ENCODE peak calls at places on chromosome 22, in six cellular contexts. W, U, F, L, A and O are unnamed samples.

GRCh38 chr22:44869196-44869595 is 116.8 kb downstream of the ARHGAP8 start:
- DNase-seq in W (no peak), U (no peak), F (no peak), L (no peak), A (no peak), O (no peak)

GRCh38 chr22:37220543-37220968 is 8.3 kb upstream of the SSTR3 start:
- DNase-seq in W (no peak), U (no peak), F (no peak), L (no peak), A (no peak), O (no peak)

GRCh38 chr22:27075028-27075678 is 417.8 kb downstream of the MIAT start:
- DNase-seq in W (no peak), U (no peak), F (no peak), L (no peak), A (no peak), O (no peak)

GRCh38 chr22:42937164-42937854 is 77.6 kb downstream of the PACSIN2 start:
- DNase-seq in W (peak), U (peak), F (peak), L (peak), A (no peak), O (peak)

GRCh38 chr22:45207533-45207932 is 33.2 kb downstream of the KIAA0930 start:
- DNase-seq in W (no peak), U (no peak), F (no peak), L (no peak), A (no peak), O (no peak)

GRCh38 chr22:37045958-37046357 is 5.6 kb upstream of the KCTD17 start:
- DNase-seq in W (no peak), U (no peak), F (peak), L (no peak), A (no peak), O (no peak)

GRCh38 chr22:41576877-41577276 is 12.8 kb downstream of the PMM1 start:
- DNase-seq in W (peak), U (peak), F (peak), L (peak), A (no peak), O (peak)

GRCh38 chr22:35480627-35481565 is 59.7 kb upstream of the RASD2 start:
- DNase-seq in W (no peak), U (no peak), F (peak), L (peak), A (no peak), O (no peak)

GRCh38 chr22:47196881-47197701 is 434.6 kb downstream of the TBC1D22A start:
- DNase-seq in W (no peak), U (no peak), F (no peak), L (peak), A (peak), O (no peak)

GRCh38 chr22:36029406-36029755 is 757 bp upstream of the RBFOX2 start:
- DNase-seq in W (no peak), U (no peak), F (no peak), L (no peak), A (no peak), O (no peak)

GRCh38 chr22:46012881-46013281 is 35.9 kb upstream of the WNT7B start:
- DNase-seq in W (peak), U (no peak), F (no peak), L (peak), A (no peak), O (peak)

GRCh38 chr22:35349368-35349703 is 31.6 kb upstream of the HMOX1 start:
- DNase-seq in W (peak), U (no peak), F (no peak), L (no peak), A (no peak), O (no peak)

GRCh38 chr22:21443057-21443734 is 24.0 kb upstream of the TMEM191C start:
- DNase-seq in W (no peak), U (no peak), F (no peak), L (peak), A (peak), O (peak)

GRCh38 chr22:42621505-42622002 is 6.9 kb upstream of the POLDIP3 start:
- DNase-seq in W (peak), U (peak), F (peak), L (peak), A (no peak), O (peak)

GRCh38 chr22:19717691-19718254 is 3.5 kb downstream of the SEPTIN5 start:
- DNase-seq in W (peak), U (no peak), F (peak), L (peak), A (peak), O (peak)

GRCh38 chr22:46730568-46731245 is 7.3 kb downstream of the CERK start:
- DNase-seq in W (no peak), U (no peak), F (peak), L (no peak), A (no peak), O (no peak)

GRCh38 chr22:49168219-49168813 is 659.4 kb downstream of the BRD1 start:
- DNase-seq in W (no peak), U (no peak), F (no peak), L (no peak), A (no peak), O (no peak)
- H3K4me3 ChIP-seq in W (no peak), U (no peak), F (no peak), L (no peak), A (no peak), O (no peak)

GRCh38 chr22:23219787-23220484 is 39.6 kb downstream of the BCR start:
- DNase-seq in W (peak), U (no peak), F (peak), L (peak), A (no peak), O (no peak)
- H3K27ac ChIP-seq in W (no peak), U (no peak), F (no peak), L (peak), A (no peak), O (no peak)

GRCh38 chr22:39517470-39517869 is 2.9 kb upstream of the ATF4 start:
- DNase-seq in W (no peak), U (no peak), F (no peak), L (no peak), A (no peak), O (no peak)

GRCh38 chr22:39520054-39520873 is at the start of gene ATF4:
- DNase-seq in W (peak), U (peak), F (peak), L (peak), A (peak), O (peak)

GRCh38 chr22:39518996-39519680 is 1.2 kb upstream of the ATF4 start:
- DNase-seq in W (no peak), U (no peak), F (no peak), L (no peak), A (no peak), O (no peak)

GRCh38 chr22:39519681-39520053 is 695 bp upstream of the ATF4 start:
- DNase-seq in W (peak), U (no peak), F (peak), L (peak), A (peak), O (peak)

GRCh38 chr22:39518124-39518786 is 2.1 kb upstream of the ATF4 start:
- DNase-seq in W (no peak), U (no peak), F (peak), L (no peak), A (no peak), O (no peak)
- H3K4me3 ChIP-seq in W (no peak), U (peak), F (no peak), L (no peak), A (no peak), O (no peak)

GRCh38 chr22:28429711-28430110 is 249.9 kb downstream of the TTC28 start:
- DNase-seq in W (no peak), U (no peak), F (no peak), L (no peak), A (no peak), O (no peak)
- H3K27ac ChIP-seq in W (no peak), U (no peak), F (no peak), L (no peak), A (no peak), O (no peak)

GRCh38 chr22:30541979-30542810 is 4.3 kb downstream of the SEC14L6 start:
- DNase-seq in W (peak), U (no peak), F (peak), L (no peak), A (no peak), O (no peak)

GRCh38 chr22:30547188-30547587 is 647 bp upstream of the SEC14L6 start:
- DNase-seq in W (no peak), U (no peak), F (no peak), L (no peak), A (no peak), O (no peak)

GRCh38 chr22:30539368-30539767 is 7.2 kb downstream of the SEC14L6 start:
- DNase-seq in W (no peak), U (no peak), F (no peak), L (no peak), A (no peak), O (no peak)

GRCh38 chr22:30546616-30547015 is at the start of gene SEC14L6:
- DNase-seq in W (no peak), U (no peak), F (no peak), L (no peak), A (no peak), O (no peak)

GRCh38 chr22:30542811-30543188 is 3.7 kb downstream of the SEC14L6 start:
- DNase-seq in W (no peak), U (no peak), F (no peak), L (no peak), A (no peak), O (no peak)
- H3K4me3 ChIP-seq in W (no peak), U (no peak), F (no peak), L (no peak), A (peak), O (peak)